ENCODE peak calls at places on chromosomes 2 and 18, in nine cellular contexts. I, M, D, Y, S, G, U, P and T are unnamed samples.

GRCh38 chr2:110114007-110114591 is 1.5 kb downstream of the MALL start:
- DNase-seq in D (no peak), P (no peak), Y (no peak), G (no peak), I (no peak), M (no peak), U (no peak), S (no peak), T (no peak)

GRCh38 chr2:181949047-181949446 is 36.6 kb upstream of the PPP1R1C start:
- DNase-seq in D (no peak), P (no peak), G (peak), S (no peak), I (no peak), M (no peak), U (no peak), Y (peak), T (no peak)

GRCh38 chr18:2425426-2426317 is 145.6 kb downstream of the METTL4 start:
- DNase-seq in S (no peak), D (no peak), Y (no peak), U (no peak), I (no peak), M (no peak), P (no peak), G (no peak), T (no peak)

GRCh38 chr18:37649930-37650329 is 84.3 kb upstream of the CELF4 start:
- DNase-seq in G (no peak), P (no peak), Y (no peak), I (no peak), D (no peak), M (no peak), U (no peak), S (no peak), T (no peak)

GRCh38 chr2:158717366-158718195 is 77.5 kb upstream of the DAPL1 start:
- DNase-seq in P (no peak), S (no peak), U (no peak), I (no peak), D (no peak), M (no peak), G (no peak), Y (no peak), T (no peak)

GRCh38 chr2:7916670-7917069 is 765.2 kb upstream of the ID2 start:
- DNase-seq in P (no peak), G (no peak), D (no peak), I (no peak), Y (no peak), S (no peak), U (no peak), M (no peak), T (no peak)

GRCh38 chr2:235264512-235264911 is 229.3 kb upstream of the AGAP1 start:
- DNase-seq in Y (no peak), P (no peak), D (no peak), I (no peak), M (no peak), U (no peak), G (no peak), S (no peak), T (no peak)

GRCh38 chr18:32441536-32441935 is 29.1 kb downstream of the GAREM1 start:
- DNase-seq in S (no peak), U (no peak), D (no peak), I (no peak), M (no peak), G (no peak), P (no peak), Y (no peak), T (no peak)

GRCh38 chr2:143474568-143474967 is 345.3 kb downstream of the ARHGAP15 start:
- DNase-seq in M (no peak), D (no peak), G (no peak), U (no peak), P (no peak), I (no peak), Y (no peak), S (no peak), T (no peak)

GRCh38 chr2:178327516-178327915 is 123.5 kb downstream of the PRKRA start:
- DNase-seq in I (no peak), M (no peak), P (no peak), D (no peak), U (no peak), G (no peak), Y (no peak), S (no peak), T (no peak)